ENCODE peak calls at places on chromosomes 2 and 18, in ten cellular contexts. D is mesothelial cell of epicardium, Q is GM12864, F is NB4, X is H9, O is heart right ventricle, C is transverse colon, A is OCI-LY7, L is upper lobe of right lung, J is endothelial cell. U is an unnamed sample.

GRCh38 chr2:187527262-187527661 is 27.0 kb downstream of the TFPI start:
- DNase-seq in C (no peak), Q (no peak), A (no peak), O (no peak), J (no peak), X (no peak), F (no peak), D (no peak), L (no peak), U (no peak)

GRCh38 chr2:129069875-129070594 is 751.4 kb upstream of the HS6ST1 start:
- DNase-seq in J (no peak), X (no peak), D (no peak), O (no peak), A (no peak), C (peak), Q (no peak), F (no peak), L (no peak), U (no peak)

GRCh38 chr18:58691256-58691655 is 20.0 kb downstream of the MALT1 start:
- DNase-seq in F (no peak), X (no peak), Q (no peak), J (no peak), A (no peak), O (no peak), L (no peak), D (no peak), C (no peak), U (no peak)

GRCh38 chr2:150076281-150076680 is 411.2 kb downstream of the RND3 start:
- DNase-seq in L (no peak), F (no peak), X (no peak), O (no peak), C (no peak), A (no peak), Q (no peak), J (no peak), D (no peak), U (no peak)

GRCh38 chr2:179991344-179991743 is 15.8 kb downstream of the CWC22 start:
- DNase-seq in F (peak), C (no peak), J (no peak), D (no peak), A (peak), X (peak), Q (no peak), O (no peak), L (no peak), U (no peak)

GRCh38 chr18:48926420-48926857 is 24.3 kb downstream of the SMAD7 start:
- DNase-seq in L (no peak), J (no peak), Q (no peak), A (no peak), X (no peak), C (peak), F (no peak), O (no peak), D (no peak), U (no peak)

GRCh38 chr18:5705393-5705792 is 161.6 kb upstream of the EPB41L3 start:
- DNase-seq in X (no peak), D (no peak), F (no peak), C (no peak), L (no peak), J (no peak), A (no peak), O (no peak), Q (no peak), U (no peak)

GRCh38 chr2:129253461-129253812 is 726.0 kb upstream of the RAB6C start:
- DNase-seq in X (peak), J (peak), A (peak), L (no peak), F (peak), Q (no peak), C (no peak), O (no peak), D (no peak), U (peak)

GRCh38 chr2:115389024-115389423 is 946.6 kb downstream of the DPP10 start:
- DNase-seq in Q (no peak), J (no peak), C (no peak), A (no peak), L (no peak), X (no peak), O (no peak), F (no peak), D (no peak), U (no peak)

GRCh38 chr18:52903858-52904257 is 563.9 kb downstream of the DCC start:
- DNase-seq in Q (no peak), F (peak), D (no peak), X (peak), C (peak), O (peak), A (peak), L (no peak), J (peak), U (peak)
- TF ChIP-seq CTCF in Q (peak), F (peak), D (peak), X (peak), C (peak), O (peak), A (peak), L (peak), J (peak), U (peak)

DNA sequence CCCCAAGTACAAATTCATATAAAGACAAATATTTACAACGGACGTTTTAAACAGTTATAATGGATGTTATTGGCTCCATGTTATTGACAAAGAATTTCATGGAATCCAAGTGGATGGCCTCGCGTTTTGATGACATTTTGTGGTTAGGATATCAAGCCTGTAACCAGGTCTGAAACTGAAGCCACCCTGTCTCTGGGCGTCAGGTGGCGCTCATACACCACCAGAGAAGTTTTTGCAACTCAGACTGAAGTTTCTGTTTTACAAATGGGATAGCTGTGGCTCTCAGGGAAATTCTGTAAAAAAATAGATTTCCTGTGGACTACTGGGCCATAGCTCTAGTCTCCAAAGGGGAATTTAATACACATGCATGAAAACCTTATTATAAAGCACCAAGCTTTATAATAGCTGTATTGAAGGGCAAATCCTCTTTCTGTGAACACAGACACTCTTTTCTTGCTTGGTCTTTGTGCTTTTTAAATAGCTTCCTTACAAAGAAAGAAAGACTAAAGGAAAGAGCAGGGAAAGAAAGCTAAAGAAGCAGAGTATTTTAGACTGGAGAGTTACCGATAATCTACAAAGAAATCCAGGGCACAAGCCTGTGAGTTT is 86.7 kb downstream of the C18orf54 start:
- DNase-seq in X (peak), L (no peak), F (peak), O (peak), C (peak), Q (no peak), J (peak), D (no peak), A (peak), U (peak)
- TF ChIP-seq CTCF in X (peak), L (peak), F (peak), O (peak), C (peak), Q (peak), J (peak), D (peak), A (peak), U (peak)

GRCh38 chr2:172704072-172704936 is 31.3 kb upstream of the RAPGEF4 start:
- DNase-seq in D (no peak), X (no peak), C (no peak), F (peak), L (no peak), Q (no peak), O (no peak), A (peak), J (peak), U (no peak)
- TF ChIP-seq CTCF in D (peak), X (peak), C (peak), F (peak), L (peak), Q (peak), O (peak), A (peak), J (peak), U (peak)

GRCh38 chr2:61183815-61184214 is 21.8 kb downstream of the C2orf74 start:
- DNase-seq in X (no peak), J (no peak), A (no peak), D (no peak), C (no peak), L (no peak), O (no peak), Q (no peak), F (no peak), U (no peak)

GRCh38 chr2:61180686-61181085 is 18.7 kb downstream of the C2orf74 start:
- DNase-seq in O (no peak), C (no peak), L (no peak), Q (no peak), A (no peak), J (no peak), X (no peak), D (no peak), F (no peak), U (no peak)

GRCh38 chr2:61179701-61180639 is 18.0 kb downstream of the C2orf74 start:
- DNase-seq in A (no peak), O (peak), J (no peak), D (no peak), C (no peak), L (no peak), Q (no peak), X (no peak), F (no peak), U (no peak)

GRCh38 chr2:61182059-61182383 is 20.0 kb downstream of the C2orf74 start:
- DNase-seq in C (no peak), F (no peak), Q (no peak), O (no peak), X (no peak), D (no peak), A (no peak), J (no peak), L (no peak), U (no peak)

GRCh38 chr2:61181382-61182058 is 19.5 kb downstream of the C2orf74 start:
- DNase-seq in L (no peak), C (no peak), D (no peak), F (peak), X (no peak), A (no peak), Q (no peak), O (no peak), J (no peak), U (no peak)
- TF ChIP-seq CTCF in L (no peak), C (no peak), D (no peak), F (no peak), X (no peak), A (peak), Q (no peak), O (no peak), J (no peak), U (no peak)

DNA sequence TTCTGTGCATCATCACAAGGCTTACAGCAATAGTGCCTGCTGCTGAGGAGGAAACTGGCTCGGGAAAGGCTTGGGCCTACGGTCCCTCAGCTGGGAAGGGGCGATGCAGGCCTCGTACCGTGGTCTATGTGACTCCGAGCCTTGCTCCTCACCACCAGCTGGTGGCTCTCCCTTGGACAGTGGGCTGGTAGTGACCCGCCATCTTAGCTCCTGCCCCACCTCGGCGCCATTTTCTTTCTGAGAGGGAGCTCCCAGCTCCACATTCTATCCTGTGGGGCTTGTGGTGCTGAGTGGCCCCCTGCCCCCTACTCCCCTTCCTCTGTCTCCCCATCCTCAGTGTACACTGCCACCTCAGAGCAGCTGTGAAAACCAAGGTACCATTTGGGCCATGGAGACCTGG is 255.7 kb downstream of the KLHL29 start:
- DNase-seq in J (no peak), D (no peak), Q (no peak), A (no peak), L (no peak), O (no peak), F (no peak), X (no peak), C (no peak), U (no peak)
- TF ChIP-seq CTCF in J (no peak), D (no peak), Q (no peak), A (no peak), L (no peak), O (no peak), F (no peak), X (no peak), C (no peak), U (no peak)